ENCODE peak calls at places on chromosome 19, in eight cellular contexts. O, L, A, I, J, Q, R and K are unnamed samples.

GRCh38 chr19:2813235-2814160 is 6.2 kb upstream of the ZNF554 start:
- DNase-seq in I (peak; percentile 43), R (no peak), J (no peak), A (no peak), Q (no peak), L (no peak), O (no peak), K (no peak)

GRCh38 chr19:16134510-16134909 is 9.0 kb upstream of the HSH2D start:
- DNase-seq in Q (no peak), I (no peak), J (no peak), A (no peak), L (no peak), O (no peak), R (no peak), K (peak; percentile 56)

GRCh38 chr19:50030937-50031336 is 5.1 kb downstream of the ZNF473 start:
- DNase-seq in L (no peak), O (no peak), R (no peak), A (no peak), Q (no peak), J (no peak), I (no peak), K (no peak)

GRCh38 chr19:18741124-18741493 is 50.0 kb downstream of the COMP start:
- DNase-seq in O (no peak), R (no peak), A (no peak), L (no peak), Q (no peak), I (no peak), J (no peak), K (no peak)

GRCh38 chr19:29497241-29497640 is 28.6 kb upstream of the VSTM2B start:
- DNase-seq in L (no peak), I (no peak), Q (no peak), A (no peak), R (no peak), J (no peak), O (no peak), K (no peak)

GRCh38 chr19:47729799-47730520 is 15.4 kb upstream of the NOP53 start:
- DNase-seq in Q (peak; percentile 44), A (no peak), J (peak; percentile 75), I (peak; percentile 72), L (peak; percentile 88), R (peak; percentile 97), O (peak; percentile 17), K (no peak)

GRCh38 chr19:53659292-53659691 is 27.5 kb downstream of the DPRX start:
- DNase-seq in J (peak; percentile 85), Q (peak; percentile 3), O (no peak), A (peak; percentile 39), I (peak; percentile 25), L (peak; percentile 41), R (peak; percentile 94), K (no peak)

GRCh38 chr19:15812059-15812722 is 3.3 kb downstream of the OR10H1 start:
- DNase-seq in A (no peak), Q (no peak), L (no peak), J (no peak), O (no peak), R (no peak), I (peak; percentile 52), K (no peak)

GRCh38 chr19:9010693-9011092 is 484 bp upstream of the MUC16 start:
- DNase-seq in L (no peak), A (no peak), Q (no peak), O (no peak), R (no peak), J (no peak), I (no peak), K (no peak)

GRCh38 chr19:42528354-42529247 is at the start of gene CEACAM1:
- DNase-seq in A (peak; percentile 23), R (no peak), I (peak; percentile 79), Q (peak; percentile 38), O (no peak), J (no peak), L (peak; percentile 51), K (no peak)

GRCh38 chr19:41341669-41342490 is 11.8 kb downstream of the TGFB1 start:
- DNase-seq in J (no peak), L (no peak), O (no peak), Q (no peak), R (peak; percentile 65), A (no peak), I (no peak), K (no peak)

GRCh38 chr19:11261431-11261901 is 858 bp downstream of the DOCK6 start:
- DNase-seq in O (no peak), I (no peak), L (no peak), R (peak; percentile 54), J (no peak), Q (no peak), A (no peak), K (no peak)

GRCh38 chr19:31329819-31330218 is 19.4 kb downstream of the TSHZ3 start:
- DNase-seq in R (no peak), J (no peak), L (no peak), A (no peak), O (no peak), Q (no peak), I (no peak), K (no peak)

GRCh38 chr19:12065100-12065538 is 588 bp downstream of the ZNF844 start:
- DNase-seq in R (peak; percentile 61), L (no peak), Q (peak; percentile 54), O (no peak), A (peak; percentile 68), J (peak; percentile 45), I (no peak), K (no peak)

GRCh38 chr19:40960780-40961179 is 30.3 kb upstream of the CYP2B6 start:
- DNase-seq in I (no peak), A (no peak), O (no peak), R (no peak), L (no peak), Q (no peak), J (no peak), K (no peak)

DNA sequence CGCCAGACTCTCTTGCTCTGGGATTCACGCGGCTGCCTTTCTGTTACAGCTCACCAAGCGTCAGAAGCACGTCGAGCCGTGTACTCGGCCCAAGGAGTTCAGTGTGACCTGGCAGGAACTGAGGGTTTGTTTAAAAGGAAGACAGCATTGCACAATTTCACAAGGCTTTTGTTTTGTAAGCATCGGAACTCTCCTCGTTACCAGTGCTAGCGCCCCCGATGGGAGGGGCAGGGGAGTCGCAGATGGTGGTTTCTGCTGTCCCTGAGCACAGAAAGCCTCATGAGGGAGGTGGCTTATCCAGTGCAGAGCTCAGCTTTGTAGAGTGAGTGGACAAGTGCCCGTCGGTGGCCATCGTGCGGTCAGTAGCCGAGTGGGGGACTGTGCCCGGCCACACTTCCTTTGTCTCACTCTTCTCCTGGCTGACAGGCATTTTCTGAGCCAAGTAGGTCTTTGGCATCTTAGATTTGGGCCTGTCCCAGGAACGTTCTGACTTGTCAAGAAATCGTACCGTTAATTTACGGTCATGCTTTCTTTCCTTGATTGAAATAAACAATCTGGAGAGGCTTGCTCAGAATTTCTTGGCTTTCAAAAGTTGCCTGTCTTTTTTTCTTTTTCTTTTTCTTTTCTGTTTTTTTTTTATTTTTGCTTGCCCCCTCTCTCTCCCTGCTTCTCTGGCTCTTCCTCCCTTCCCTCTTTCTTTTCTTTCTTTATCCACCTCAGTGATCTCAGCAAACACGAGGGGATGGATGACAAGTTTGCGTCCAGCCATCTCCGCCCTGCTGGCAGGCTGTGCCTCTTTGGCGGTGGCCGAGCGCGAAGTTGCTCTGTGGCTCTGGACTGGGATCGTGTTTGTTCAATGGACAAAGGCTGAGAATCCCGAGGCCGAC is 7.7 kb downstream of the KDM4B start:
- DNase-seq in R (peak; percentile 85), J (no peak), Q (peak; percentile 99), A (peak; percentile 98), L (peak; percentile 57), I (peak; percentile 93), O (peak; percentile 92), K (no peak)
- H3K4me3 ChIP-seq in R (no peak overlapping the region), J (no peak overlapping the region), Q (peak overlapping the region; percentile 1), A (no peak overlapping the region), L (peak overlapping the region; percentile 5), I (no peak overlapping the region), O (peak overlapping the region; percentile 26), K (no peak overlapping the region)

GRCh38 chr19:1082928-1083816 is 12.0 kb downstream of the POLR2E start:
- DNase-seq in L (no peak), Q (no peak), A (no peak), I (no peak), J (no peak), R (no peak), O (no peak), K (no peak)
- TF ChIP-seq CTCF in L (no peak), Q (no peak), A (no peak), I (no peak), J (no peak), R (no peak), O (no peak), K (no peak)

GRCh38 chr19:17718467-17718987 is 753 bp upstream of the MAP1S start:
- DNase-seq in J (no peak), I (peak; percentile 30), R (no peak), Q (no peak), O (no peak), L (no peak), A (no peak), K (no peak)
- H3K4me3 ChIP-seq in J (peak overlapping the region; percentile 99), I (no peak overlapping the region), R (peak overlapping the region; percentile 91), Q (no peak overlapping the region), O (no peak overlapping the region), L (no peak overlapping the region), A (no peak overlapping the region), K (no peak overlapping the region)

GRCh38 chr19:4550479-4551050 is 8.9 kb downstream of the SEMA6B start:
- DNase-seq in O (no peak), Q (no peak), R (no peak), J (no peak), A (no peak), L (no peak), I (no peak), K (no peak)

GRCh38 chr19:4543856-4544647 is 4.2 kb upstream of the LRG1 start:
- DNase-seq in I (no peak), Q (no peak), L (no peak), A (no peak), R (no peak), J (no peak), O (no peak), K (no peak)

GRCh38 chr19:4548238-4548584 is 8.4 kb upstream of the LRG1 start:
- DNase-seq in A (no peak), J (no peak), L (no peak), Q (no peak), O (no peak), I (no peak), R (no peak), K (no peak)

GRCh38 chr19:4550018-4550417 is 9.5 kb downstream of the SEMA6B start:
- DNase-seq in A (no peak), J (no peak), L (no peak), Q (no peak), I (no peak), O (no peak), R (no peak), K (no peak)

DNA sequence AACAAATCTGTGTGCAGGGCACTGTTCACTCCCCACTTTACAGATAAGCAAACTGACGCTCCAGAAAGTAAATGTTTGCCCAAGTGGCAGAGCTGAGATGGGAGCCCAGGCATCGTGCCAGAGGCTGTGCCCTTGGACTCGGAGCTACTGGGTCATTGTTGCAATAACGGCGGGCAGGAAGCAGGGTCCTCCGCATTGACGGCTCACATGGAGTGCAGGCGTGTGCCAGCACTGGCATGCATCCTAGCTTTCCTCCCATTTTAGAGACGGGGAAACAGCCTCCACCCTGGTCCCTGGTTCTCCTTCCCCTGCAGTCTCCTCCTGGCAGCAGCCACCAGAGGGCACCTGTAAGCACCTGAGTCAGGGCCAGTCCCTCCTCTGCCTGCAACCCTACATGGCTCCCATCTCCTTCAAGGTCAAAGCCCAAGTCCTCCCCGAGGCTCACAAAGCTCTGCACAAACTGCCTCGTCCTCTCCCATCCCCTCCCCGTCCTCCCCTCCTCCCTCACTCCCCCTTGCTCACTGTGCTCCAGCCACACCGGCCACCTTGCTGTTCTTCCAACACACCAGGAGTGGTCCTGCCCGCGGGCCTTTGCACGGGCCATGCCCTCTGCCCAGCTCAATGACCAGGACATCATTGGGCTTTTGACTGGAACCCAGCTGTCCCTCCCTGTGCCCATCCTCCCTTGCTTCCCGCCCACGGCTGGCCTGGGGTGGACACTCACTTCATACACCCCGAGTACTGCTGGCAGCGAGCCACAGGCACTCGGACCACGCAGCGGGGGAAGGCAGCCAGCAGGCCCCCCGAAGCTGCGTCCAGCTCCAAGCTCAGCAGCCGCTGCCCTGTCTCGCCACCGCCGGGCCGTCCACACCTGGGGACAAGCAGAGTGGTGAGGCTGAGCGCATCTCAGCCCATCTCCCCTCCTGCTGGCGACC is 7.7 kb upstream of the LRG1 start:
- DNase-seq in J (no peak), R (no peak), O (no peak), Q (peak; percentile 29), A (no peak), I (peak; percentile 22), L (no peak), K (no peak)
- TF ChIP-seq CTCF in J (peak; percentile 27), R (peak; percentile 37), O (no peak), Q (peak; percentile 43), A (peak; percentile 60), I (peak; percentile 45), L (no peak), K (peak; percentile 49)